ENCODE peak calls at places on chromosomes 6 and 20, in four cellular contexts. One of them, this sample, is unnamed.

GRCh38 chr6:89952696-89953095 is 58.4 kb downstream of the GJA10 start:
- DNase-seq in SK-N-SH: no peak
- DNase-seq in WTC11: no peak
- DNase-seq in K562: no peak
- DNase-seq in this sample: no peak

GRCh38 chr6:53458097-53458866 is 86.6 kb downstream of the GCLC start:
- DNase-seq in SK-N-SH: no peak
- DNase-seq in K562: no peak
- DNase-seq in WTC11: no peak
- DNase-seq in this sample: no peak

GRCh38 chr20:31713312-31714049 is 9.2 kb downstream of the BCL2L1 start:
- DNase-seq in SK-N-SH: no peak
- DNase-seq in WTC11: no peak
- DNase-seq in K562: no peak
- DNase-seq in this sample: no peak

GRCh38 chr6:53682654-53683053 is 17.1 kb upstream of the KLHL31 start:
- DNase-seq in SK-N-SH: no peak
- DNase-seq in WTC11: no peak
- DNase-seq in K562: no peak
- DNase-seq in this sample: no peak

GRCh38 chr20:32238483-32239425 is 31.1 kb downstream of the POFUT1 start:
- DNase-seq in K562: no peak
- DNase-seq in SK-N-SH: no peak
- DNase-seq in WTC11: no peak
- DNase-seq in this sample: no peak

GRCh38 chr6:14910692-14911547 is 334.9 kb upstream of the JARID2 start:
- DNase-seq in SK-N-SH: no peak
- DNase-seq in K562: no peak
- DNase-seq in WTC11: no peak
- DNase-seq in this sample: no peak

GRCh38 chr6:31114540-31114876 is at the start of gene PSORS1C1:
- DNase-seq in WTC11: no peak
- DNase-seq in SK-N-SH: no peak
- DNase-seq in K562: no peak
- DNase-seq in this sample: no peak

GRCh38 chr6:4664117-4664626 is 112.0 kb upstream of the CDYL start:
- DNase-seq in SK-N-SH: no peak
- DNase-seq in WTC11: no peak
- DNase-seq in K562: peak; percentile 41
- DNase-seq in this sample: no peak

GRCh38 chr6:41696788-41697187 is 38.6 kb downstream of the TFEB start:
- DNase-seq in K562: no peak
- DNase-seq in WTC11: no peak
- DNase-seq in SK-N-SH: no peak
- DNase-seq in this sample: no peak

GRCh38 chr20:10783660-10784336 is 110.0 kb upstream of the JAG1 start:
- DNase-seq in K562: no peak
- DNase-seq in WTC11: no peak
- DNase-seq in SK-N-SH: no peak
- DNase-seq in this sample: no peak

GRCh38 chr6:30557683-30557981 is 537 bp downstream of the PRR3 start:
- DNase-seq in WTC11: no peak
- DNase-seq in SK-N-SH: no peak
- DNase-seq in K562: peak; percentile 83
- DNase-seq in this sample: no peak

GRCh38 chr20:22773326-22773725 is 189.0 kb upstream of the FOXA2 start:
- DNase-seq in K562: no peak
- DNase-seq in WTC11: no peak
- DNase-seq in SK-N-SH: no peak
- DNase-seq in this sample: no peak

GRCh38 chr20:22771706-22772105 is 187.3 kb upstream of the FOXA2 start:
- DNase-seq in SK-N-SH: no peak
- DNase-seq in WTC11: no peak
- DNase-seq in K562: no peak
- DNase-seq in this sample: no peak

GRCh38 chr20:22768266-22768665 is 183.9 kb upstream of the FOXA2 start:
- DNase-seq in WTC11: no peak
- DNase-seq in K562: no peak
- DNase-seq in SK-N-SH: no peak
- DNase-seq in this sample: no peak

GRCh38 chr20:22768779-22769178 is 184.4 kb upstream of the FOXA2 start:
- DNase-seq in SK-N-SH: no peak
- DNase-seq in WTC11: no peak
- DNase-seq in K562: no peak
- DNase-seq in this sample: no peak

GRCh38 chr20:22770240-22770800 is 185.9 kb upstream of the FOXA2 start:
- DNase-seq in WTC11: no peak
- DNase-seq in SK-N-SH: no peak
- DNase-seq in K562: no peak
- DNase-seq in this sample: no peak
- TF ChIP-seq TEAD4 in WTC11: no peak
- TF ChIP-seq TEAD4 in SK-N-SH: no peak
- TF ChIP-seq TEAD4 in K562: no peak
- TF ChIP-seq TEAD4 in this sample: no peak

DNA sequence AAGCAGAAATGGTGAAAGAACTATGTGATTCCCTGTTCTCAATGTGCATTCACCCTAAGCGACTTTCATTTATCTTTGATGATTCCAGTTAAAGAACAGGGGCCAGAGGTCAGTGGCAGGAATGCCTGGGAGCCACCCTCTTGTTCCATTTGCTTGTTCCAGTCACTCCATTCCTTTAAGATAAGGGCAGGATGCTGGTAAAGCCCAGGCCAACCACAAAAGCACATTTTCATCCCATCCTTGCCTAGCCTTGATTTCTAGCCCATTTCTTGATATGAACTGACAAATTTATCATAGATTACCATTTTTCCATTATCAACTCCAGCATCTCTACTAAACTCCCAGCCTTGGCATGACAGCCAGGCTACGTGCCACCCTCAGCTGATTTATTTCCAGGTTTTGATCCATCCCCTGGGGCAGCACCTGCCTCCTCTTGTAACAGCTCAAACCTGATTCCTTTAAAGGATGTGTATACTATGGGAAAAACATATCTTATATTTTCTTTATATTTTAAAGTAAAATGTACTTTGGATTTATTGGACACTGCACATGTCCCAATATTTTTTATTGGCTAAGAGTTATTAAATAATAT is 19.2 kb downstream of the HMGN3 start:
- DNase-seq in K562: no peak
- DNase-seq in WTC11: no peak
- DNase-seq in SK-N-SH: no peak
- DNase-seq in this sample: no peak
- TF ChIP-seq TEAD4 in K562: no peak
- TF ChIP-seq TEAD4 in WTC11: no peak
- TF ChIP-seq TEAD4 in SK-N-SH: no peak
- TF ChIP-seq TEAD4 in this sample: no peak

DNA sequence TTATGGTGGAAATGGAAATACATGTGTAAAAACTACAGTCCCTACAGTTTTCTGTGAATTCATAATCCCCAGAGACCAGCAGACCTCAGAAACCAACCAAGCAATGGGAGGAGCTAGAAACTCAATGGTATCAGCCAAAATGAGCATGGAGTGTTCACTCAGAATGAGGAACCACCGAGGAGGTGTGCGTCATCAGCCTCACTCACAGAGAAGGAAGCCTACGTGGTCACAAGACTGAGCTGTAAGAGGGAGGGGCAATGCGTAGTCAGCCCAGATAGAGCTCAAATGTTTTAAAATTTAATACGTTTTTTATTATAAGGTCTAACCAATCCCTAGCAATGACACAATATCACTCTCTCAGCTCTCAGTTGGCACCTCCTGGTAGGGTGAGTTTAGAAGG is 17.4 kb downstream of the MYLK4 start:
- DNase-seq in K562: peak; percentile 92
- DNase-seq in SK-N-SH: no peak
- DNase-seq in WTC11: no peak
- DNase-seq in this sample: no peak
- TF ChIP-seq TEAD4 in K562: no peak
- TF ChIP-seq TEAD4 in SK-N-SH: no peak
- TF ChIP-seq TEAD4 in WTC11: no peak
- TF ChIP-seq TEAD4 in this sample: no peak

DNA sequence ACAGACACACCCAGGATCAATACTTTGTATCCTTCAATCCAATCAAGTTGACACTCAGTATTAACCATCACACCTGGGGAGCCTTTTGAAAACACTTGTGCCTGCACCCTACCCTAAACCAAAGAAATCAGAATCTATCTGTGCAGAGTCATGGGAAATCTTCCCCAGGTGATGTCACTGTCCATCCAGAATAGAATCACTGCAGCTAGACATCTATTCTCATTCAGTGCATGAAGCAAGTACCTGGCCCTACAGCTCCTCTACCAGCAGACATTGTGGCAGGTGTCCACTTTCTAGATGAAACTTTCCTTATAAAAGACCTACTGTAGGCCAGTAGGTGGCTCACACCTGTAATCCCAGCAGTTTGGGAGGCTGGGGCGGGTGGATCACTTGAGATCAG is 262.4 kb upstream of the MARCKS start:
- DNase-seq in WTC11: no peak
- DNase-seq in K562: no peak
- DNase-seq in SK-N-SH: no peak
- DNase-seq in this sample: no peak
- TF ChIP-seq TEAD4 in WTC11: no peak
- TF ChIP-seq TEAD4 in K562: no peak
- TF ChIP-seq TEAD4 in SK-N-SH: no peak
- TF ChIP-seq TEAD4 in this sample: no peak